ENCODE peak calls at places on chromosomes 1 and 21, in six cellular contexts. D is tibial nerve, L is foreskin fibroblast, W is AG10803, Z is upper lobe of right lung, F is brain microvascular endothelial cell. Q is an unnamed sample.

GRCh38 chr21:21156397-21156796 is 158.2 kb downstream of the NCAM2 start:
- DNase-seq in D (no peak), L (no peak), W (no peak), Z (no peak), F (no peak), Q (no peak)

GRCh38 chr1:109399326-109399957 is 1.7 kb upstream of the SORT1 start:
- DNase-seq in D (peak), L (peak), W (peak), Z (no peak), F (peak), Q (no peak)

GRCh38 chr1:157963713-157964112 is 29.7 kb upstream of the KIRREL1 start:
- DNase-seq in D (peak), L (peak), W (peak), Z (peak), F (peak), Q (no peak)

GRCh38 chr1:119631086-119631432 is 17.0 kb downstream of the ZNF697 start:
- DNase-seq in D (no peak), L (no peak), W (no peak), Z (no peak), F (no peak), Q (no peak)

GRCh38 chr21:25296239-25296638 is 311.0 kb downstream of the MRPL39 start:
- DNase-seq in D (no peak), L (no peak), W (peak), Z (no peak), F (no peak), Q (no peak)

GRCh38 chr1:92299477-92300125 is 742 bp downstream of the RPAP2 start:
- DNase-seq in D (no peak), L (no peak), W (no peak), Z (no peak), F (no peak), Q (no peak)

GRCh38 chr1:39701092-39701460 is 9.8 kb upstream of the HPCAL4 start:
- DNase-seq in D (peak), L (peak), W (peak), Z (no peak), F (peak), Q (no peak)

GRCh38 chr1:236065509-236066005 is 667 bp upstream of the NID1 start:
- DNase-seq in D (peak), L (no peak), W (no peak), Z (no peak), F (no peak), Q (no peak)

GRCh38 chr1:234600418-234601216 is 9.4 kb downstream of the IRF2BP2 start:
- DNase-seq in D (no peak), L (peak), W (no peak), Z (no peak), F (no peak), Q (no peak)

GRCh38 chr1:182629674-182630073 is 25.5 kb upstream of the RGS16 start:
- DNase-seq in D (no peak), L (no peak), W (no peak), Z (no peak), F (no peak), Q (no peak)

GRCh38 chr1:23895993-23896392 is 17.2 kb downstream of the CNR2 start:
- DNase-seq in D (no peak), L (no peak), W (no peak), Z (no peak), F (no peak), Q (no peak)

GRCh38 chr1:97489834-97490233 is 431.0 kb downstream of the DPYD start:
- DNase-seq in D (no peak), L (peak), W (peak), Z (no peak), F (peak), Q (no peak)

GRCh38 chr1:8211620-8212442 is 106.1 kb upstream of the SLC45A1 start:
- DNase-seq in D (peak), L (peak), W (peak), Z (peak), F (peak), Q (peak)

GRCh38 chr1:179251675-179252074 is 22.2 kb upstream of the ABL2 start:
- DNase-seq in D (no peak), L (peak), W (peak), Z (no peak), F (peak), Q (peak)

GRCh38 chr1:85578321-85579295 is 2.0 kb upstream of the CCN1 start:
- DNase-seq in D (no peak), L (peak), W (peak), Z (no peak), F (peak), Q (peak)

GRCh38 chr1:223137402-223138100 is 5.5 kb downstream of the TLR5 start:
- DNase-seq in D (peak), L (peak), W (peak), Z (no peak), F (no peak), Q (no peak)

GRCh38 chr1:30708361-30708728 is 15.0 kb downstream of the MATN1 start:
- DNase-seq in D (no peak), L (no peak), W (no peak), Z (no peak), F (no peak), Q (no peak)
- TF ChIP-seq CTCF in D (no peak), L (no peak), W (no peak), Z (no peak), F (no peak), Q (no peak)

GRCh38 chr21:41363370-41364270 is 1.8 kb downstream of the MX2 start:
- DNase-seq in D (no peak), L (no peak), W (no peak), Z (no peak), F (no peak), Q (no peak)

GRCh38 chr21:41361053-41361785 is 608 bp upstream of the MX2 start:
- DNase-seq in D (no peak), L (no peak), W (no peak), Z (no peak), F (no peak), Q (no peak)

GRCh38 chr21:41362605-41363369 is 960 bp downstream of the MX2 start:
- DNase-seq in D (no peak), L (no peak), W (no peak), Z (no peak), F (no peak), Q (no peak)

GRCh38 chr21:41360072-41360821 is 1.6 kb upstream of the MX2 start:
- DNase-seq in D (peak), L (peak), W (peak), Z (peak), F (no peak), Q (peak)

DNA sequence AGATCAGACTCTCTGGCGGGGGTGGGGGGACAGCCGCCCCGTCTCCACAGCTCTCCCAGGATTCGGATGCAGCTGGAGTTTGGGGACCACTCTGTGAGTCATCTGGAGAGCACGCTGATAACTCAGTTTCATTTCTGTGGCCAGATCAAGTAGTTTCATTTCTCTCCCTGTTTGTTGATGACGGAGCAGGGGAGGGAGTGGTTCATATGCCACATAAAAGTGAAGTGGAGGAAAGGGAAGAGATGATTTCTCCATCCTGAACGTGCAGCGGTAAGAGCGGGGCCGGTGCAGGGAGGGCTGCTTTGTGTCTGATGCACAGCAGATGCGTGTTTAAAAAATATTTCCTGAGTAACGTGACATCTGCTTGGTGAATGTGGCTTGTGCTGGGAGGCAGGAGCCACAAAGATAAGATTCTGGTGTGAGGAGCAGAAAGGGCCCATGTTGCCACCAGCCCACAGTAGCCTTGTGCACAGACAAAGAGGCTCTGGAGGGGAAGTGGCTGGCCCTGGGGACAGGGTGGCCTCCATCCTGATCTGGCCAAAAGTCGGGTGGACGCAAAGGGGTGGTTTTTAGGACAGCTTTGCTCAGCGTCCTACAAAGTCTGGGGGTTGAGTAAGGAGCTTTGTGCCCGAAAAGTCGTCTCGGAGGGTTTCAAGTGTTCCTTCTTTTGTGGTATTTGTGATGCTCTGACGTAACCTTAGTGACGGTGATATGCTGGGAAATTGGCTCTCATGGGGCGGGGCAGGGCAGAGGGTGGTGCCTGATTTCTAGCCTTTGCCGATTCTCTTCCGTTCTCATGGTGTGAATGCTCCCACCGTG is at the start of gene MX2:
- DNase-seq in D (peak), L (peak), W (peak), Z (peak), F (peak), Q (peak)
- H3K4me3 ChIP-seq in D (peak), L (peak), W (peak), Z (peak), F (no peak), Q (peak)

GRCh38 chr1:32474954-32475353 is 10.1 kb downstream of the ZBTB8B start:
- DNase-seq in D (no peak), L (no peak), W (no peak), Z (no peak), F (no peak), Q (no peak)

GRCh38 chr1:32470431-32470830 is 5.6 kb downstream of the ZBTB8B start:
- DNase-seq in D (no peak), L (peak), W (no peak), Z (no peak), F (no peak), Q (no peak)

GRCh38 chr1:32468791-32469190 is 3.9 kb downstream of the ZBTB8B start:
- DNase-seq in D (no peak), L (no peak), W (no peak), Z (no peak), F (no peak), Q (no peak)

GRCh38 chr1:32471695-32472362 is 7.0 kb downstream of the ZBTB8B start:
- DNase-seq in D (no peak), L (no peak), W (no peak), Z (no peak), F (no peak), Q (no peak)

GRCh38 chr1:32470991-32471694 is 6.3 kb downstream of the ZBTB8B start:
- DNase-seq in D (no peak), L (no peak), W (no peak), Z (no peak), F (no peak), Q (no peak)
- TF ChIP-seq CTCF in D (no peak), L (no peak), W (peak), Z (no peak), F (peak), Q (no peak)

DNA sequence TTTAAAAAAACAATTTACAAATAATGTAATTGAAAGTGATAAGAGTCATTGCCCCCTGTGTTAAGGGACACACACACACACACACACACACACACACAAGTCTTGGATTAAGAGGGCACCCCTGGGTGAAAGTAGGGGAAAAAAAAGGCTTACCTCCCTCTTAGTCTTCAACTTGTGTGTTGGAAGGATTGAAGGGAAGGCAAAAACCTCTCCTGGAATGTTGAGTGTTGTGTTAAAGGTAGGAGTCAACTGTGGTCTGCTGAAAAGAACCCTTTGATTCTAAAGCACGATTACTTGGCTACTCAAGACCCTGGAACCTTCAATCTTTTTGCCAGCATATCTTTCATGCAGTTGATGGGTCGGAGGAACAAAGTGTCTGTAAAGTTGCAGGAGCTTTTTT is 6.4 kb downstream of the PBX1 start:
- DNase-seq in D (no peak), L (no peak), W (no peak), Z (no peak), F (no peak), Q (no peak)
- H3K4me3 ChIP-seq in D (no peak), L (peak), W (peak), Z (peak), F (no peak), Q (no peak)

DNA sequence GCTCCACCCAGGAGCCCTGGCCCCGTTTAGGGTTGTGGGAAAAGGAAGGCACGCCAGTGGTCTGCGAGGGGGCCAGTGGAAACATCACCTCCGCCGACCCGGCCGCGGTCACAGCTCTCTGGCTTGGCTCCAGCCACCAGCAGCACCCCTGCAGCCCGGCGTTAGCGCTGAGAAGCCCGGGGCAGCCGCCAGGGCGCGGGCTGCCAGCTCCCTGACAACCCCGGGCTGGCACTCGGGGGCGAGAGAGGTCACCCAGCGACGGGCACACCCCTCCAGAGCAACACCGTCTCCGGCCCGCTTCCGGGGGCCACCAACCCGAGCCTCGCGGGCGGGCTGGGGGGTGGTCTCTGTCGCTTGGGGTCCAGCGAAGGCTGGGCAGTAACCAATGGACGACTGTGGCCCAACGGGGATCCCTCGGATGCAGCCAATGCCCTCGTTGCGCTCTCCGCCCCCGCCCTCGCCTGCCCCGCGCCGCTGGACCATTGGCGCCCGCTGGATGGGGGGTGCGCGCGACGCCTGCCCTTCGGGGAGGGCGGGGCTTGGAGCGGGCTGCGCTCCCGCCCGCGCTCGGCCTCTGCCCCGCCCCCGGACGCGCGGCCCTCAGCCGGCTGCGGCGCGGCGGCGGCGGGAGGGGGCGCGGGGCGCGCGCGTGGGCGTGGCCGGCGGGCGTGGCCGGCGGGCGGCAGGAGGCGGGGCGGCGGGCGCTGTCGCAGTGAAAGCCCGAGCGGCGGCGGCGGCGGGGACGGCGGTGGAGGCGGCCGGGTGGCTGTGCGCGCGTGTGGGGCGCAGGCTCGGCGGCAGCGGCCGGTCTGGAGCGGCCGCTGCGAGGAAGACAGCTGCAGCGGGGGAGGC is at the start of gene MAN1C1:
- DNase-seq in D (peak), L (peak), W (peak), Z (peak), F (peak), Q (no peak)
- TF ChIP-seq CTCF in D (peak), L (peak), W (peak), Z (peak), F (peak), Q (peak)

GRCh38 chr1:27122652-27123051 is 32.3 kb downstream of the SLC9A1 start:
- DNase-seq in D (no peak), L (peak), W (peak), Z (peak), F (peak), Q (no peak)
- H3K4me3 ChIP-seq in D (no peak), L (no peak), W (no peak), Z (no peak), F (no peak), Q (no peak)

Q was measured in BJ.